ENCODE peak calls at places on chromosomes 13 and 19, in five cellular contexts. I is heart right ventricle; R is adipocyte; Q is CD4-positive, alpha-beta memory T cell; E is astrocyte. U is an unnamed sample.

GRCh38 chr19:23415561-23416191 is 20.4 kb upstream of the ZNF91 start:
- DNase-seq in E (no peak), Q (no peak), R (no peak), I (peak; percentile 36), U (no peak)

GRCh38 chr19:13031917-13032623 is 36.8 kb downstream of the NFIX start:
- DNase-seq in E (peak; percentile 68), R (peak; percentile 30), I (no peak), Q (no peak), U (no peak)

GRCh38 chr19:16386619-16387240 is 62.1 kb downstream of the KLF2 start:
- DNase-seq in E (peak; percentile 32), Q (peak; percentile 66), R (peak; percentile 69), I (no peak), U (peak; percentile 53)

GRCh38 chr13:79481685-79482052 is 714 bp downstream of the NDFIP2 start:
- DNase-seq in R (peak; percentile 40), I (no peak), E (no peak), Q (no peak), U (no peak)

GRCh38 chr13:108437496-108437895 is 168.0 kb downstream of the TNFSF13B start:
- DNase-seq in E (peak; percentile 67), I (no peak), R (peak; percentile 62), Q (no peak), U (no peak)

GRCh38 chr19:36489920-36490415 is 607 bp upstream of the ZNF566 start:
- DNase-seq in E (peak; percentile 95), Q (peak; percentile 84), R (no peak), I (no peak), U (peak; percentile 55)

GRCh38 chr13:36357692-36358091 is 11.5 kb upstream of the SPART start:
- DNase-seq in E (peak; percentile 80), I (no peak), R (no peak), Q (no peak), U (no peak)

GRCh38 chr13:74487091-74487722 is 353.0 kb upstream of the KLF12 start:
- DNase-seq in E (no peak), Q (no peak), I (no peak), R (peak; percentile 15), U (no peak)

GRCh38 chr13:99103536-99103935 is 97.1 kb upstream of the UBAC2 start:
- DNase-seq in Q (no peak), E (no peak), I (no peak), R (no peak), U (no peak)

GRCh38 chr19:57830071-57830602 is at the start of gene ZNF587B:
- DNase-seq in I (peak; percentile 86), R (peak; percentile 34), E (peak; percentile 44), Q (peak; percentile 12), U (peak; percentile 17)

GRCh38 chr13:71758823-71759222 is 108.2 kb downstream of the DACH1 start:
- DNase-seq in R (no peak), Q (no peak), E (peak; percentile 9), I (no peak), U (no peak)

GRCh38 chr13:40562975-40563349 is 103.5 kb downstream of the FOXO1 start:
- DNase-seq in E (peak; percentile 19), Q (no peak), R (no peak), I (no peak), U (no peak)

GRCh38 chr19:7494416-7495098 is 5.7 kb upstream of the PEX11G start:
- DNase-seq in E (no peak), R (peak; percentile 13), I (peak; percentile 38), Q (no peak), U (no peak)

GRCh38 chr19:19500975-19501644 is 14.2 kb downstream of the TSSK6 start:
- DNase-seq in R (no peak), I (no peak), E (no peak), Q (no peak), U (no peak)

GRCh38 chr19:5539431-5539833 is 28.3 kb downstream of the TINCR start:
- DNase-seq in E (no peak), I (peak; percentile 40), Q (no peak), R (no peak), U (no peak)
- H3K9me3 ChIP-seq in E (peaks cover 11% of the 10 kb centered on the region), I (peaks cover 15% of the 10 kb centered on the region), Q (no peaks in the 10 kb centered on the region), R (peaks cover 18% of the 10 kb centered on the region), U (peaks cover 4% of the 10 kb centered on the region)

GRCh38 chr19:44498988-44499387 is 1.3 kb downstream of the ZNF180 start:
- DNase-seq in R (no peak), E (no peak), Q (no peak), I (no peak), U (no peak)
- H3K9me3 ChIP-seq in R (peaks cover 31% of the 10 kb centered on the region), E (peaks cover 9% of the 10 kb centered on the region), Q (peaks cover 5% of the 10 kb centered on the region), I (peaks cover 55% of the 10 kb centered on the region), U (peaks cover 28% of the 10 kb centered on the region)

DNA sequence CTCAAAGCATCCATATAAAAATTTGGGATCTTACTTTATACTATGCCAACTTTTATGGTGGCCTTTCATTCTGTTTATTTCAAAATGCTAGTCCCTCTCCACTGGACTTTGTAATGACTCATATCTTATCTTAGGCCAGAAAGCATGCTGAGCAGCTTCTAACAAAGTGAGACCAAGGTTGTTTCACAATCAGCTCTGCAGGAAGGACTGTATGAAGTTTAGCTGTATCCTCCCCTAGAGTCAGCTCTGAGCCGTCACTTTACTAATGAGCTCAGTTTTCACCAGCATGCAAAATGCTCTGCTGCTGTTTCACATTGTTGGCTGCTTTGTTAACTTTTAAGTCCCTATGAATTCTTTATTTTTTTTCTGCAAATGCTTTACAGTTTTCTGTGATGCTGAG is 1608.8 kb downstream of the OLFM4 start:
- DNase-seq in R (no peak), Q (no peak), E (peak; percentile 0), I (no peak), U (no peak)
- H3K9me3 ChIP-seq in R (no peaks in the 10 kb centered on the region), Q (no peaks in the 10 kb centered on the region), E (no peaks in the 10 kb centered on the region), I (peaks cover 3% of the 10 kb centered on the region), U (no peaks in the 10 kb centered on the region)

DNA sequence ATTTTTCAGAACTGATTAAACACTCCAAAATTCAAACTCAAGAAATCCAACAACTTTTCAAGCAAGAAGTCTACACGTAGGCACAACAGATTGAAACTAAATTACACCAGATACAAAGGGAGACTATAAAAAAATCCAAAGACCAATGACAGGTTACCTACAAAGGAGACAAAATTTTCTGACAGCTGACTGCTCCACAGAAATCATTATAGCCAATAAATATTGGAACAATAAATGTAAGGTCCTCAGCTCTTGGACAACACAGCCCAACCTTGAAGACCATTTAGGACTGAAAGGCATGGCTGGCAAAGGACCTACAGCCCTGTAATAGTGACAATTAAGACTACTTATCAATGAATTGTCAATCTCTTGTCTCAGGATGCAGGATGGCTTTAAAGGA is 15.9 kb downstream of the ZNF350 start:
- DNase-seq in E (no peak), I (no peak), R (no peak), Q (no peak), U (no peak)
- H3K9me3 ChIP-seq in E (peaks cover 43% of the 10 kb centered on the region), I (peaks cover 100% of the 10 kb centered on the region), R (peaks cover 98% of the 10 kb centered on the region), Q (peaks cover 39% of the 10 kb centered on the region), U (peaks cover 84% of the 10 kb centered on the region)

DNA sequence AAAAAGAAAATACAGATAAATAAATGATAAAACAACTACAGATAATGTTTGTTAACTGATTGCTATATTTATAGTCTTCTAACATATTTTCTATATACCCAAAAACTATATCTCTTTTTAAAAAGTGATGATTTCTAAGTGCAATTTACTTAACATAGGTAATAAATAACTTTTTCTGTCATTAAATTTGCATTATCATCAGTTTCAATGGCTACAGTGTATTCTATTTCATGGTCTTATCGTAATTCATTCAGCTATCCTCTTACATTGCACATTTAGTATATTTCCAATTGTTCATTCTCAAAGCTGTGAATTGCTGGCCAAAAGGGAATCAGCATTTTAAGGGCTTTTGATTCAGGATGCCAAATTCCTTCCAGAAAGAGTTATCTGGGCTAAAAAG is 3.6 kb downstream of the ZNF180 start:
- DNase-seq in Q (no peak), I (no peak), R (no peak), E (no peak), U (no peak)
- H3K9me3 ChIP-seq in Q (peaks cover 13% of the 10 kb centered on the region), I (peaks cover 77% of the 10 kb centered on the region), R (peaks cover 54% of the 10 kb centered on the region), E (peaks cover 24% of the 10 kb centered on the region), U (peaks cover 43% of the 10 kb centered on the region)

GRCh38 chr19:11902228-11902627 is 14.6 kb downstream of the ZNF69 start:
- DNase-seq in I (no peak), R (no peak), E (no peak), Q (no peak), U (no peak)
- H3K9me3 ChIP-seq in I (peaks cover 100% of the 10 kb centered on the region), R (peaks cover 69% of the 10 kb centered on the region), E (peaks cover 47% of the 10 kb centered on the region), Q (peaks cover 14% of the 10 kb centered on the region), U (peaks cover 17% of the 10 kb centered on the region)

DNA sequence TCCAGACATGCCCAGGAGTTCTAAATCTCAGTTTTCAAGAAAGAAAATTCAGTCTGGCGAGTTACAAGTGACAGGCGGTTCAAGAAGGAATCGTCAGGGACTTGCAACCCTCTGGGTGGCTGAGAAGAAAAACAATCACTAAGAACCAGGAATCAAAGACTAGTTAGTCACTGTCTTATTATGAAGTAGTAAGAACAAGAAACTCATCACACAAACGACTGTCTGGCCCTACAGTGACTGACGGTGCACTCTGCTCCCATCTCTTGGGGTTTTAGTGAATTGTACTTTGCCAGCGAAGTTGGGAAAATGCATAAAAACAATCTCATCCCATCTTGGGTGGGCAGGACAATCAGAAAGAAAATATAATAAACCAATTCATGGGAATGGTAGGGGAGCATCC is 63.7 kb upstream of the SACS start:
- DNase-seq in I (no peak), E (no peak), R (no peak), Q (no peak), U (no peak)
- H3K9me3 ChIP-seq in I (no peaks in the 10 kb centered on the region), E (peaks cover 2% of the 10 kb centered on the region), R (no peaks in the 10 kb centered on the region), Q (no peaks in the 10 kb centered on the region), U (no peaks in the 10 kb centered on the region)